ENCODE peak calls at places on chromosomes 11 and 22, in ten cellular contexts. Y, I, B, S, P, J, D, H, U and A are unnamed samples.

GRCh38 chr11:64249563-64250405 is 1.5 kb upstream of the PLCB3 start:
- DNase-seq in Y (no peak), I (no peak), B (no peak), S (no peak), P (no peak), J (no peak), D (no peak), H (no peak), U (no peak), A (no peak)

GRCh38 chr22:32080904-32081303 is 37.8 kb downstream of the SLC5A1 start:
- DNase-seq in Y (peak; percentile 57), I (peak; percentile 77), B (peak; percentile 73), S (no peak), P (peak; percentile 50), J (no peak), D (peak; percentile 23), H (no peak), U (peak; percentile 72), A (no peak)

GRCh38 chr22:48491451-48491941 is 1336.2 kb downstream of the BRD1 start:
- DNase-seq in Y (no peak), I (no peak), B (no peak), S (no peak), P (no peak), J (no peak), D (no peak), H (no peak), U (no peak), A (no peak)

GRCh38 chr11:18310800-18311340 is 11.1 kb downstream of the HPS5 start:
- DNase-seq in Y (no peak), I (no peak), B (no peak), S (no peak), P (peak; percentile 21), J (no peak), D (no peak), H (no peak), U (no peak), A (no peak)

GRCh38 chr22:27151407-27151806 is 494.0 kb downstream of the MIAT start:
- DNase-seq in Y (no peak), I (no peak), B (peak; percentile 11), S (no peak), P (no peak), J (no peak), D (no peak), H (no peak), U (no peak), A (no peak)

GRCh38 chr22:42716221-42716620 is 4.4 kb downstream of the A4GALT start:
- DNase-seq in Y (no peak), I (peak; percentile 85), B (no peak), S (no peak), P (no peak), J (no peak), D (no peak), H (no peak), U (no peak), A (no peak)

GRCh38 chr11:133038850-133039249 is 493.5 kb downstream of the OPCML start:
- DNase-seq in Y (no peak), I (no peak), B (no peak), S (no peak), P (no peak), J (no peak), D (no peak), H (no peak), U (no peak), A (no peak)

GRCh38 chr11:2789331-2789730 is 89.5 kb upstream of the KCNQ1OT1 start:
- DNase-seq in Y (no peak), I (no peak), B (no peak), S (peak; percentile 1), P (no peak), J (no peak), D (no peak), H (peak; percentile 8), U (no peak), A (peak; percentile 22)

GRCh38 chr11:85955531-85955930 is 100.3 kb downstream of the CCDC83 start:
- DNase-seq in Y (no peak), I (peak; percentile 61), B (no peak), S (no peak), P (peak; percentile 59), J (no peak), D (no peak), H (no peak), U (peak; percentile 79), A (no peak)

GRCh38 chr11:125102025-125102424 is 9.4 kb downstream of the TMEM218 start:
- DNase-seq in Y (no peak), I (no peak), B (no peak), S (no peak), P (no peak), J (no peak), D (no peak), H (no peak), U (no peak), A (no peak)

GRCh38 chr11:122155765-122156527 is 39.9 kb upstream of the BLID start:
- DNase-seq in Y (no peak), I (no peak), B (no peak), S (no peak), P (peak; percentile 72), J (no peak), D (no peak), H (no peak), U (no peak), A (no peak)

GRCh38 chr11:126862664-126863247 is 137.8 kb downstream of the KIRREL3 start:
- DNase-seq in Y (no peak), I (peak; percentile 68), B (no peak), S (no peak), P (peak; percentile 32), J (no peak), D (no peak), H (no peak), U (no peak), A (no peak)

GRCh38 chr22:47798229-47798628 is 1035.8 kb downstream of the TBC1D22A start:
- DNase-seq in Y (no peak), I (no peak), B (no peak), S (no peak), P (no peak), J (no peak), D (no peak), H (no peak), U (no peak), A (no peak)

GRCh38 chr11:129316781-129317180 is 58.9 kb upstream of the BARX2 start:
- DNase-seq in Y (no peak), I (no peak), B (no peak), S (no peak), P (no peak), J (no peak), D (no peak), H (no peak), U (no peak), A (no peak)